ENCODE peak calls at places on chromosomes 12 and 14, in nine cellular contexts. P is upper lobe of right lung, C is mammary epithelial cell, L is right atrium auricular region, W is hepatocyte, Q is astrocyte of the spinal cord, Y is lower leg skin, R is epithelial cell of esophagus, G is cardiac muscle cell. X is an unnamed sample.

GRCh38 chr12:44788731-44789130 is 87.4 kb downstream of the NELL2 start:
- DNase-seq in P (no peak), C (no peak), L (no peak), W (no peak), Q (no peak), Y (no peak), R (no peak), G (no peak), X (no peak)

GRCh38 chr12:9798008-9798619 is 29.2 kb upstream of the KLRF1 start:
- DNase-seq in P (no peak), C (peak; percentile 80), L (no peak), W (peak; percentile 81), Q (peak; percentile 60), Y (peak; percentile 32), R (peak; percentile 94), G (peak; percentile 76), X (peak; percentile 32)

GRCh38 chr12:7100239-7100638 is 8.0 kb upstream of the C1R start:
- DNase-seq in P (no peak), C (no peak), L (no peak), W (no peak), Q (no peak), Y (no peak), R (no peak), G (no peak), X (no peak)

GRCh38 chr12:12442548-12443071 is 85.7 kb downstream of the BORCS5 start:
- DNase-seq in P (no peak), C (peak; percentile 54), L (no peak), W (peak; percentile 76), Q (peak; percentile 77), Y (no peak), R (peak; percentile 70), G (no peak), X (no peak)

GRCh38 chr14:58243790-58244555 is 670 bp upstream of the PSMA3 start:
- DNase-seq in P (no peak), C (peak; percentile 36), L (no peak), W (peak; percentile 20), Q (peak; percentile 7), Y (no peak), R (peak; percentile 53), G (peak; percentile 4), X (no peak)

GRCh38 chr12:42957136-42957535 is 367.6 kb upstream of the PRICKLE1 start:
- DNase-seq in P (no peak), C (no peak), L (no peak), W (no peak), Q (no peak), Y (no peak), R (no peak), G (no peak), X (no peak)

GRCh38 chr14:72704507-72704906 is 189.4 kb downstream of the DPF3 start:
- DNase-seq in P (no peak), C (no peak), L (no peak), W (no peak), Q (no peak), Y (no peak), R (no peak), G (no peak), X (no peak)

GRCh38 chr14:99038401-99038800 is 233.6 kb downstream of the BCL11B start:
- DNase-seq in P (no peak), C (peak; percentile 19), L (no peak), W (no peak), Q (peak; percentile 56), Y (no peak), R (peak; percentile 35), G (no peak), X (no peak)

GRCh38 chr12:32896438-32897275 is at the start of gene PKP2:
- DNase-seq in P (peak; percentile 82), C (peak; percentile 98), L (no peak), W (peak; percentile 92), Q (peak; percentile 17), Y (peak; percentile 29), R (peak; percentile 95), G (peak; percentile 91), X (peak; percentile 77)

GRCh38 chr12:22357531-22357930 is 23.0 kb upstream of the ST8SIA1 start:
- DNase-seq in P (no peak), C (no peak), L (no peak), W (no peak), Q (no peak), Y (no peak), R (no peak), G (no peak), X (no peak)

GRCh38 chr12:3218150-3218845 is 141.1 kb downstream of the TSPAN9 start:
- DNase-seq in P (no peak), C (peak; percentile 47), L (peak; percentile 89), W (peak; percentile 70), Q (peak; percentile 77), Y (peak; percentile 83), R (peak; percentile 84), G (peak; percentile 45), X (peak; percentile 65)

GRCh38 chr12:110498984-110499706 is 2.8 kb downstream of the VPS29 start:
- DNase-seq in P (no peak), C (peak; percentile 53), L (no peak), W (no peak), Q (no peak), Y (no peak), R (peak; percentile 82), G (no peak), X (no peak)

GRCh38 chr12:71766202-71766601 is 11.5 kb downstream of the RAB21 start:
- DNase-seq in P (no peak), C (no peak), L (no peak), W (no peak), Q (no peak), Y (no peak), R (no peak), G (no peak), X (no peak)

DNA sequence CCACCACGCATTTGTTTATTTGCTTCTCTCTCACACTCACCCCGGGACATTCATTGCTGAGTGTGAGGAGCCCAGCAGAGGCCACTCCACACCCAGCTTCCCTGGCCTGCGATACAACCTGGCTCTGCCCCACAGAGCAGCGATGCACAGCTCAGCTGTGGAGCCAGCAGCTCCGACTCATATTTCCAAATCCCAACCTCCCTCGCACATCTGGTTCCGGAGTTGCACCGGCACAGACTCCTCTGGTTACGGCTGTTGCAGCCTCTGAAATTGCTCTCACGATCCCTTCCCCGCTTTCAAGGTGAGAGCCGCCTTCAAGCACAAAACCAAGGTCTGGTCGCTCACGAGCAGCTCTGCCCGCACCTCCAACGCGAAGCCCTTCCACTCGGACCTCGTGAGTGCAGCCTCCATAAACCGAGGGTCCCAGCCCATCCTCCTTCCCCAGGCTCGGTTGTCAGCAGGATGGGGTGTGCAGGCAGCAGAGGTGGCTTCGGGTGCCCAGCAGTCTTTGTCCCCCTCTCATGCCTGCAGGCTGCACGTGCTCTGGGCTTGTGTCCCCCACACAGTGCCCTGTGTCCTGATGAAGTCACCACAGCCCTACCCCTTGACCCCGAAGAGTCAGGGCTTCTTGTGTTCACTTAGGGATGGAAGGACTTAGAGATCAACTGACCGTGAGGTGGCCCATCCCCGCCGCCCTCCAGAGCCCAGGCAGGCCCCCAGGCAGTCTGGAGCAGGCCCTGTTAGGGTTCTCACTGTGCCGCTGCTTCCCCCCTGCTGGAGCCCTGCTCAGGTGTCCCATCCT is 184.3 kb downstream of the ADGRD1 start:
- DNase-seq in P (no peak), C (no peak), L (no peak), W (peak; percentile 47), Q (no peak), Y (no peak), R (no peak), G (no peak), X (no peak)
- TF ChIP-seq CTCF in P (no peak), C (no peak), L (no peak), W (peak; percentile 33), Q (no peak), Y (no peak), R (no peak), G (no peak), X (no peak)

GRCh38 chr12:75893758-75894157 is 137.8 kb downstream of the PHLDA1 start:
- DNase-seq in P (no peak), C (no peak), L (no peak), W (no peak), Q (no peak), Y (no peak), R (no peak), G (no peak), X (no peak)

GRCh38 chr12:75891072-75891471 is 140.5 kb downstream of the PHLDA1 start:
- DNase-seq in P (no peak), C (no peak), L (no peak), W (no peak), Q (no peak), Y (no peak), R (no peak), G (no peak), X (no peak)

GRCh38 chr12:75894965-75895754 is 136.4 kb downstream of the PHLDA1 start:
- DNase-seq in P (no peak), C (no peak), L (no peak), W (no peak), Q (no peak), Y (no peak), R (no peak), G (no peak), X (no peak)

GRCh38 chr12:75890660-75891059 is 140.9 kb downstream of the PHLDA1 start:
- DNase-seq in P (no peak), C (no peak), L (no peak), W (no peak), Q (no peak), Y (no peak), R (no peak), G (no peak), X (no peak)

GRCh38 chr12:75892779-75893408 is 138.7 kb downstream of the PHLDA1 start:
- DNase-seq in P (no peak), C (no peak), L (no peak), W (no peak), Q (no peak), Y (no peak), R (peak; percentile 18), G (no peak), X (no peak)
- TF ChIP-seq CTCF in P (no peak), C (no peak), L (no peak), W (no peak), Q (no peak), Y (no peak), R (no peak), G (no peak), X (no peak)

DNA sequence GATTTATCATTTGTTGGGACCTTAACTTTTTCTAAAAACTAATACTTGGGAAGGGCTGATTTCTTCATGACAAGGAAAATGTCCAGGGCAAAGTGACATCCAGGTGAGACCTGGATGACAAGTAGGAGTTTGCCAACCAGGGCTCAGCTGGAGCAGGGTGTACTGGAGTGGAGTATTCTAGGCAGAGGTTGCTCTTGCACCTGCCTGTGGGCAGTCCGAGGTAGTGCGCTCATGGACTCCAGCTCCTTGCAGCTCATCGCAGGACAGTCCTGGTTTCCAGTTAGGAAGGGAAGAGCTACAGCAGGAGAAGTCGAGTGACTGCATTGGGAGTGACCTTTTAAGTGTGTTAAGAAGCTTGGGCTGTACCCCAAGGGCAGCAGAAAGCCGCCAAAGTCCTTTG is 175.9 kb downstream of the PELI2 start:
- DNase-seq in P (no peak), C (no peak), L (no peak), W (no peak), Q (no peak), Y (no peak), R (peak; percentile 28), G (peak; percentile 11), X (no peak)
- TF ChIP-seq CTCF in P (no peak), C (no peak), L (no peak), W (no peak), Q (no peak), Y (no peak), R (peak; percentile 44), G (peak; percentile 2), X (no peak)

DNA sequence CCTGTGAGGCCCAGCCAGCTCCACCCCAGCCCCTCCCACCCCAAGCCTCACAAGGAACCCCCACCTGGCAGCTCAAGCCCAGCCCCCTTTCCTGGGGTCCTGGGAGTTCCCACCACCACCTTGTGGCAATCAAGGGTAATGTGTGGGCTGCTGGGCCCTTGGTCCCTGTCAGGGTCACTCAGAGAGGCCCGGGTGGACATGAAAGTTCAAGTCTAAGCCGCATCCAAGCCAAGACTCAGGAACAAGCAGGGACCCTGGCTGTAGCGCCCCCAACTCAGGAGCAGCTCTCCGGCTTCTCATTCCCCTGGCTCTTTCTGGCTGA is 106.4 kb upstream of the C14orf180 start:
- DNase-seq in P (no peak), C (no peak), L (no peak), W (no peak), Q (no peak), Y (no peak), R (no peak), G (peak; percentile 21), X (no peak)
- TF ChIP-seq CTCF in P (no peak), C (no peak), L (no peak), W (no peak), Q (no peak), Y (no peak), R (no peak), G (no peak), X (no peak)